ENCODE peak calls at places on chromosome 2, in eight cellular contexts. One of them, this sample, is unnamed.
A peak's percentile ranks its signal among the peaks of the same experiment; 100 is the strongest.

GRCh38 chr2:240435457-240435954 is at the start of gene GPC1:
- DNase-seq in HS-27A: no peak
- DNase-seq in iPS-NIHi11: peak; percentile 94
- DNase-seq in choroid plexus epithelial cell: peak; percentile 80
- DNase-seq in stimulated activated CD4-positive, alpha-beta T cell treated with anti-CD3 and anti-CD28 coated beads, TNF-alpha, amount 100 ng/mL, for 24 hours: no peak
- DNase-seq in neuronal stem cell: peak; percentile 71
- DNase-seq in cardiac fibroblast: peak; percentile 73
- DNase-seq in tibial nerve: peak; percentile 49
- DNase-seq in this sample: no peak

GRCh38 chr2:203861197-203861596 is 6.4 kb upstream of the CTLA4 start:
- DNase-seq in HS-27A: no peak
- DNase-seq in iPS-NIHi11: no peak
- DNase-seq in choroid plexus epithelial cell: no peak
- DNase-seq in stimulated activated CD4-positive, alpha-beta T cell treated with anti-CD3 and anti-CD28 coated beads, TNF-alpha, amount 100 ng/mL, for 24 hours: no peak
- DNase-seq in neuronal stem cell: no peak
- DNase-seq in cardiac fibroblast: no peak
- DNase-seq in tibial nerve: no peak
- DNase-seq in this sample: no peak

GRCh38 chr2:240138275-240138984 is 2.0 kb downstream of the OTOS start:
- DNase-seq in HS-27A: no peak
- DNase-seq in iPS-NIHi11: no peak
- DNase-seq in choroid plexus epithelial cell: no peak
- DNase-seq in stimulated activated CD4-positive, alpha-beta T cell treated with anti-CD3 and anti-CD28 coated beads, TNF-alpha, amount 100 ng/mL, for 24 hours: no peak
- DNase-seq in neuronal stem cell: no peak
- DNase-seq in cardiac fibroblast: peak; percentile 27
- DNase-seq in tibial nerve: no peak
- DNase-seq in this sample: no peak

GRCh38 chr2:139550341-139550740 is 770.2 kb upstream of the NXPH2 start:
- DNase-seq in HS-27A: no peak
- DNase-seq in iPS-NIHi11: no peak
- DNase-seq in choroid plexus epithelial cell: no peak
- DNase-seq in stimulated activated CD4-positive, alpha-beta T cell treated with anti-CD3 and anti-CD28 coated beads, TNF-alpha, amount 100 ng/mL, for 24 hours: no peak
- DNase-seq in neuronal stem cell: no peak
- DNase-seq in cardiac fibroblast: no peak
- DNase-seq in tibial nerve: no peak
- DNase-seq in this sample: no peak

GRCh38 chr2:73979021-73979420 is 5.7 kb upstream of the TET3 start:
- DNase-seq in HS-27A: no peak
- DNase-seq in iPS-NIHi11: peak; percentile 43
- DNase-seq in choroid plexus epithelial cell: no peak
- DNase-seq in stimulated activated CD4-positive, alpha-beta T cell treated with anti-CD3 and anti-CD28 coated beads, TNF-alpha, amount 100 ng/mL, for 24 hours: peak; percentile 54
- DNase-seq in neuronal stem cell: no peak
- DNase-seq in cardiac fibroblast: no peak
- DNase-seq in tibial nerve: no peak
- DNase-seq in this sample: no peak

GRCh38 chr2:239321596-239322413 is 79.0 kb downstream of the HDAC4 start:
- DNase-seq in HS-27A: no peak
- DNase-seq in iPS-NIHi11: no peak
- DNase-seq in choroid plexus epithelial cell: no peak
- DNase-seq in stimulated activated CD4-positive, alpha-beta T cell treated with anti-CD3 and anti-CD28 coated beads, TNF-alpha, amount 100 ng/mL, for 24 hours: peak; percentile 31
- DNase-seq in neuronal stem cell: no peak
- DNase-seq in cardiac fibroblast: no peak
- DNase-seq in tibial nerve: no peak
- DNase-seq in this sample: no peak

GRCh38 chr2:229407170-229407569 is 136.1 kb upstream of the PID1 start:
- DNase-seq in HS-27A: no peak
- DNase-seq in iPS-NIHi11: no peak
- DNase-seq in choroid plexus epithelial cell: peak; percentile 99
- DNase-seq in stimulated activated CD4-positive, alpha-beta T cell treated with anti-CD3 and anti-CD28 coated beads, TNF-alpha, amount 100 ng/mL, for 24 hours: no peak
- DNase-seq in neuronal stem cell: no peak
- DNase-seq in cardiac fibroblast: peak; percentile 100
- DNase-seq in tibial nerve: peak; percentile 78
- DNase-seq in this sample: peak; percentile 82

GRCh38 chr2:236997086-236997485 is 88.6 kb upstream of the COPS8 start:
- DNase-seq in HS-27A: no peak
- DNase-seq in iPS-NIHi11: no peak
- DNase-seq in choroid plexus epithelial cell: no peak
- DNase-seq in stimulated activated CD4-positive, alpha-beta T cell treated with anti-CD3 and anti-CD28 coated beads, TNF-alpha, amount 100 ng/mL, for 24 hours: no peak
- DNase-seq in neuronal stem cell: no peak
- DNase-seq in cardiac fibroblast: no peak
- DNase-seq in tibial nerve: no peak
- DNase-seq in this sample: no peak

GRCh38 chr2:230129343-230129742 is 60.6 kb upstream of the SLC16A14 start:
- DNase-seq in HS-27A: no peak
- DNase-seq in iPS-NIHi11: no peak
- DNase-seq in choroid plexus epithelial cell: peak; percentile 11
- DNase-seq in stimulated activated CD4-positive, alpha-beta T cell treated with anti-CD3 and anti-CD28 coated beads, TNF-alpha, amount 100 ng/mL, for 24 hours: no peak
- DNase-seq in neuronal stem cell: no peak
- DNase-seq in cardiac fibroblast: peak; percentile 6
- DNase-seq in tibial nerve: no peak
- DNase-seq in this sample: no peak

GRCh38 chr2:20868377-20868776 is 45.5 kb upstream of the LDAH start:
- DNase-seq in HS-27A: no peak
- DNase-seq in iPS-NIHi11: no peak
- DNase-seq in choroid plexus epithelial cell: no peak
- DNase-seq in stimulated activated CD4-positive, alpha-beta T cell treated with anti-CD3 and anti-CD28 coated beads, TNF-alpha, amount 100 ng/mL, for 24 hours: peak; percentile 41
- DNase-seq in neuronal stem cell: no peak
- DNase-seq in cardiac fibroblast: no peak
- DNase-seq in tibial nerve: no peak
- DNase-seq in this sample: no peak

GRCh38 chr2:232951891-232952290 is 61.2 kb downstream of the NGEF start:
- DNase-seq in HS-27A: no peak
- DNase-seq in iPS-NIHi11: no peak
- DNase-seq in choroid plexus epithelial cell: no peak
- DNase-seq in stimulated activated CD4-positive, alpha-beta T cell treated with anti-CD3 and anti-CD28 coated beads, TNF-alpha, amount 100 ng/mL, for 24 hours: no peak
- DNase-seq in neuronal stem cell: no peak
- DNase-seq in cardiac fibroblast: no peak
- DNase-seq in tibial nerve: no peak
- DNase-seq in this sample: peak; percentile 9

GRCh38 chr2:200650195-200650594 is 64.4 kb downstream of the AOX1 start:
- DNase-seq in HS-27A: no peak
- DNase-seq in iPS-NIHi11: no peak
- DNase-seq in choroid plexus epithelial cell: no peak
- DNase-seq in stimulated activated CD4-positive, alpha-beta T cell treated with anti-CD3 and anti-CD28 coated beads, TNF-alpha, amount 100 ng/mL, for 24 hours: no peak
- DNase-seq in neuronal stem cell: no peak
- DNase-seq in cardiac fibroblast: no peak
- DNase-seq in tibial nerve: no peak
- DNase-seq in this sample: no peak

GRCh38 chr2:11073791-11074190 is 81.5 kb upstream of the SLC66A3 start:
- DNase-seq in HS-27A: no peak
- DNase-seq in iPS-NIHi11: no peak
- DNase-seq in choroid plexus epithelial cell: peak; percentile 58
- DNase-seq in stimulated activated CD4-positive, alpha-beta T cell treated with anti-CD3 and anti-CD28 coated beads, TNF-alpha, amount 100 ng/mL, for 24 hours: no peak
- DNase-seq in neuronal stem cell: no peak
- DNase-seq in cardiac fibroblast: peak; percentile 34
- DNase-seq in tibial nerve: no peak
- DNase-seq in this sample: no peak

GRCh38 chr2:127701651-127702394 is 526 bp downstream of the SFT2D3 start:
- DNase-seq in HS-27A: peak; percentile 74
- DNase-seq in iPS-NIHi11: peak; percentile 83
- DNase-seq in choroid plexus epithelial cell: peak; percentile 80
- DNase-seq in stimulated activated CD4-positive, alpha-beta T cell treated with anti-CD3 and anti-CD28 coated beads, TNF-alpha, amount 100 ng/mL, for 24 hours: peak; percentile 57
- DNase-seq in neuronal stem cell: peak; percentile 56
- DNase-seq in cardiac fibroblast: peak; percentile 71
- DNase-seq in tibial nerve: no peak
- DNase-seq in this sample: peak; percentile 49

GRCh38 chr2:217621391-217621801 is 381.4 kb downstream of the TNS1 start:
- DNase-seq in HS-27A: no peak
- DNase-seq in iPS-NIHi11: no peak
- DNase-seq in choroid plexus epithelial cell: no peak
- DNase-seq in stimulated activated CD4-positive, alpha-beta T cell treated with anti-CD3 and anti-CD28 coated beads, TNF-alpha, amount 100 ng/mL, for 24 hours: no peak
- DNase-seq in neuronal stem cell: no peak
- DNase-seq in cardiac fibroblast: no peak
- DNase-seq in tibial nerve: no peak
- DNase-seq in this sample: no peak

GRCh38 chr2:144875996-144876395 is 356.1 kb upstream of the ZEB2 start:
- DNase-seq in HS-27A: no peak
- DNase-seq in iPS-NIHi11: no peak
- DNase-seq in choroid plexus epithelial cell: no peak
- DNase-seq in stimulated activated CD4-positive, alpha-beta T cell treated with anti-CD3 and anti-CD28 coated beads, TNF-alpha, amount 100 ng/mL, for 24 hours: no peak
- DNase-seq in neuronal stem cell: no peak
- DNase-seq in cardiac fibroblast: peak; percentile 12
- DNase-seq in tibial nerve: no peak
- DNase-seq in this sample: no peak

GRCh38 chr2:36618381-36618780 is 20.4 kb upstream of the FEZ2 start:
- DNase-seq in HS-27A: no peak
- DNase-seq in iPS-NIHi11: peak; percentile 76
- DNase-seq in choroid plexus epithelial cell: peak; percentile 90
- DNase-seq in stimulated activated CD4-positive, alpha-beta T cell treated with anti-CD3 and anti-CD28 coated beads, TNF-alpha, amount 100 ng/mL, for 24 hours: peak; percentile 2
- DNase-seq in neuronal stem cell: peak; percentile 67
- DNase-seq in cardiac fibroblast: peak; percentile 90
- DNase-seq in tibial nerve: no peak
- DNase-seq in this sample: no peak

This sample was measured in retinal pigment epithelial cell.